ENCODE peak calls at places on chromosomes 12 and 14, in eight cellular contexts. A is T47D; M is stimulated activated CD8-positive, alpha-beta memory T cell treated with anti-CD3 and anti-CD28 coated beads, Interleukin-4, amount 100 ng/mL, for 24 hours; D is KG1; W is AG04450; C is dorsolateral prefrontal cortex; N is Calu3; G is astrocyte of the spinal cord. Y is an unnamed sample.

GRCh38 chr12:3795800-3796133 is 42.9 kb upstream of the CRACR2A start:
- DNase-seq in A (no peak), M (no peak), D (no peak), W (no peak), C (no peak), N (no peak), G (no peak), Y (no peak)

GRCh38 chr12:108647936-108648287 is 14.2 kb upstream of the SELPLG start:
- DNase-seq in A (no peak), M (no peak), D (no peak), W (no peak), C (no peak), N (no peak), G (no peak), Y (no peak)

GRCh38 chr14:68546839-68547238 is 246.0 kb downstream of the ZFP36L1 start:
- DNase-seq in A (no peak), M (no peak), D (no peak), W (peak; percentile 51), C (no peak), N (no peak), G (peak; percentile 69), Y (peak; percentile 22)

GRCh38 chr12:121110211-121110940 is 22.3 kb upstream of the P2RX7 start:
- DNase-seq in A (no peak), M (peak; percentile 41), D (peak; percentile 53), W (peak; percentile 26), C (peak; percentile 81), N (peak; percentile 72), G (peak; percentile 59), Y (no peak)

GRCh38 chr14:66017960-66018359 is 468.2 kb upstream of the CCDC196 start:
- DNase-seq in A (no peak), M (no peak), D (no peak), W (no peak), C (no peak), N (no peak), G (no peak), Y (no peak)

GRCh38 chr14:65156568-65157366 is 54.5 kb upstream of the MAX start:
- DNase-seq in A (no peak), M (no peak), D (no peak), W (peak; percentile 34), C (no peak), N (no peak), G (peak; percentile 59), Y (no peak)

GRCh38 chr12:131900397-131900796 is 6.0 kb downstream of the ULK1 start:
- DNase-seq in A (no peak), M (no peak), D (no peak), W (no peak), C (no peak), N (no peak), G (no peak), Y (no peak)

GRCh38 chr12:14207946-14208612 is 157.4 kb upstream of the ATF7IP start:
- DNase-seq in A (no peak), M (no peak), D (no peak), W (no peak), C (no peak), N (peak; percentile 68), G (no peak), Y (no peak)

GRCh38 chr12:13941258-13942249 is 39.8 kb downstream of the GRIN2B start:
- DNase-seq in A (peak; percentile 1), M (no peak), D (peak; percentile 1), W (no peak), C (no peak), N (peak; percentile 73), G (peak; percentile 22), Y (peak; percentile 62)

GRCh38 chr12:124487065-124487833 is 80.2 kb downstream of the NCOR2 start:
- DNase-seq in A (no peak), M (no peak), D (no peak), W (no peak), C (peak; percentile 68), N (no peak), G (no peak), Y (no peak)

GRCh38 chr14:60091550-60092511 is at the start of gene PCNX4:
- DNase-seq in A (peak; percentile 90), M (peak; percentile 87), D (peak; percentile 94), W (peak; percentile 96), C (peak; percentile 94), N (peak; percentile 93), G (peak; percentile 99), Y (peak; percentile 93)

GRCh38 chr14:101408077-101408831 is 153.0 kb upstream of the DIO3 start:
- DNase-seq in A (peak; percentile 67), M (no peak), D (no peak), W (peak; percentile 33), C (no peak), N (no peak), G (peak; percentile 43), Y (no peak)

GRCh38 chr12:26721800-26722199 is 111.2 kb downstream of the ITPR2 start:
- DNase-seq in A (no peak), M (no peak), D (no peak), W (no peak), C (no peak), N (peak; percentile 24), G (no peak), Y (no peak)

GRCh38 chr12:79834712-79835376 is 100.1 kb downstream of the PPP1R12A start:
- DNase-seq in A (no peak), M (no peak), D (no peak), W (no peak), C (no peak), N (no peak), G (no peak), Y (no peak)

GRCh38 chr14:59306775-59307174 is 118.3 kb downstream of the DAAM1 start:
- DNase-seq in A (no peak), M (no peak), D (no peak), W (no peak), C (no peak), N (peak; percentile 14), G (peak; percentile 74), Y (no peak)

GRCh38 chr14:90454041-90455000 is 57.5 kb downstream of the CALM1 start:
- DNase-seq in A (peak; percentile 98), M (no peak), D (no peak), W (peak; percentile 45), C (peak; percentile 99), N (peak; percentile 95), G (peak; percentile 83), Y (peak; percentile 95)

GRCh38 chr14:70595443-70596185 is 4.8 kb downstream of the MED6 start:
- DNase-seq in A (no peak), M (no peak), D (no peak), W (no peak), C (no peak), N (no peak), G (peak; percentile 52), Y (no peak)

GRCh38 chr12:65891219-65891618 is 66.9 kb downstream of the HMGA2 start:
- DNase-seq in A (no peak), M (no peak), D (no peak), W (no peak), C (no peak), N (no peak), G (peak; percentile 74), Y (no peak)

GRCh38 chr12:68587448-68587873 is 23.2 kb upstream of the RAP1B start:
- DNase-seq in A (no peak), M (peak; percentile 11), D (peak; percentile 67), W (no peak), C (no peak), N (no peak), G (peak; percentile 15), Y (no peak)

GRCh38 chr12:89087149-89087834 is 265.0 kb downstream of the DUSP6 start:
- DNase-seq in A (no peak), M (no peak), D (no peak), W (no peak), C (no peak), N (no peak), G (no peak), Y (no peak)

GRCh38 chr12:59030415-59030814 is 110.1 kb upstream of the LRIG3 start:
- DNase-seq in A (peak; percentile 59), M (no peak), D (no peak), W (no peak), C (no peak), N (no peak), G (no peak), Y (no peak)

GRCh38 chr12:49868449-49868848 is 25.5 kb upstream of the BCDIN3D start:
- DNase-seq in A (no peak), M (no peak), D (no peak), W (no peak), C (no peak), N (no peak), G (no peak), Y (no peak)

GRCh38 chr14:30058401-30058800 is 130.8 kb upstream of the PRKD1 start:
- DNase-seq in A (no peak), M (no peak), D (no peak), W (no peak), C (no peak), N (no peak), G (no peak), Y (no peak)

GRCh38 chr14:34220921-34221320 is 241.1 kb downstream of the SPTSSA start:
- DNase-seq in A (no peak), M (no peak), D (no peak), W (no peak), C (no peak), N (no peak), G (no peak), Y (no peak)

GRCh38 chr14:38189930-38190726 is 17.6 kb upstream of the SSTR1 start:
- DNase-seq in A (no peak), M (no peak), D (no peak), W (no peak), C (no peak), N (no peak), G (no peak), Y (no peak)

GRCh38 chr12:96571101-96571862 is 81.9 kb downstream of the CFAP54 start:
- DNase-seq in A (no peak), M (no peak), D (no peak), W (no peak), C (no peak), N (no peak), G (no peak), Y (no peak)

GRCh38 chr14:73503648-73504047 is 12.9 kb downstream of the RIOX1 start:
- DNase-seq in A (no peak), M (no peak), D (no peak), W (peak; percentile 10), C (no peak), N (no peak), G (peak; percentile 70), Y (no peak)

Y was measured in H1.